ENCODE peak calls at places on chromosomes 11 and 22, in eight cellular contexts. I, A, W, K, R, Z, L and N are unnamed samples.

GRCh38 chr11:122804161-122804560 is 34.1 kb upstream of the CRTAM start:
- DNase-seq in L (no peak), R (no peak), K (no peak), Z (no peak), W (no peak), I (no peak), A (no peak), N (no peak)

GRCh38 chr11:129694966-129695365 is 120.7 kb upstream of the TMEM45B start:
- DNase-seq in L (no peak), R (no peak), I (no peak), K (no peak), A (no peak), Z (no peak), W (no peak), N (no peak)

GRCh38 chr11:113091578-113091844 is 130.3 kb downstream of the NCAM1 start:
- DNase-seq in Z (no peak), K (no peak), L (no peak), I (no peak), A (no peak), W (no peak), R (no peak), N (no peak)

GRCh38 chr22:35838849-35839646 is 121.4 kb downstream of the APOL5 start:
- DNase-seq in Z (peak; percentile 54), W (peak; percentile 82), R (peak; percentile 56), L (no peak), K (no peak), A (no peak), I (no peak), N (peak; percentile 38)

GRCh38 chr11:17845431-17845881 is 110.9 kb downstream of the KCNC1 start:
- DNase-seq in I (no peak), K (no peak), W (peak; percentile 91), A (no peak), Z (no peak), R (no peak), L (no peak), N (no peak)

GRCh38 chr11:97454988-97455387 is 1065.2 kb downstream of the JRKL start:
- DNase-seq in K (no peak), W (no peak), L (no peak), A (no peak), Z (no peak), R (no peak), I (no peak), N (peak; percentile 12)

GRCh38 chr11:114942207-114942606 is 263.9 kb downstream of the NXPE2 start:
- DNase-seq in R (no peak), I (no peak), W (no peak), L (no peak), Z (no peak), K (no peak), A (no peak), N (no peak)

GRCh38 chr11:93585758-93586157 is 42.6 kb upstream of the SMCO4 start:
- DNase-seq in I (peak; percentile 57), A (peak; percentile 16), Z (peak; percentile 33), K (no peak), R (no peak), L (no peak), W (peak; percentile 73), N (peak; percentile 19)

GRCh38 chr11:134266841-134267251 is 9.3 kb upstream of the GLB1L3 start:
- DNase-seq in Z (no peak), W (peak; percentile 72), L (no peak), K (no peak), I (no peak), A (no peak), R (no peak), N (no peak)

GRCh38 chr11:43830928-43831440 is 49.6 kb upstream of the ALKBH3 start:
- DNase-seq in L (no peak), K (no peak), R (peak; percentile 15), A (no peak), W (peak; percentile 100), I (peak; percentile 25), Z (peak; percentile 90), N (peak; percentile 65)

GRCh38 chr11:95228081-95228859 is 2.7 kb downstream of the SESN3 start:
- DNase-seq in Z (no peak), R (no peak), K (no peak), L (no peak), W (no peak), A (no peak), I (no peak), N (peak; percentile 24)

GRCh38 chr11:95569207-95569606 is 220.4 kb downstream of the FAM76B start:
- DNase-seq in Z (no peak), A (no peak), L (no peak), R (no peak), W (no peak), I (no peak), K (no peak), N (no peak)

GRCh38 chr22:38873469-38874411 is 1.7 kb upstream of the CBX6 start:
- DNase-seq in A (no peak), K (no peak), I (peak; percentile 25), W (no peak), R (no peak), L (no peak), Z (no peak), N (no peak)

GRCh38 chr22:36252754-36253522 is at the start of gene APOL1:
- DNase-seq in A (peak; percentile 30), I (peak; percentile 63), Z (peak; percentile 19), K (peak; percentile 61), R (peak; percentile 64), W (peak; percentile 43), L (no peak), N (peak; percentile 18)

GRCh38 chr11:127859941-127860354 is 727.4 kb downstream of the ETS1 start:
- DNase-seq in Z (no peak), I (no peak), A (no peak), K (no peak), L (no peak), W (no peak), R (no peak), N (no peak)

GRCh38 chr11:14409891-14410290 is 50.9 kb upstream of the RRAS2 start:
- DNase-seq in Z (no peak), L (no peak), R (no peak), A (no peak), I (no peak), K (no peak), W (no peak), N (no peak)

GRCh38 chr22:37218771-37219411 is 6.6 kb upstream of the SSTR3 start:
- DNase-seq in R (no peak), K (no peak), A (no peak), L (no peak), W (no peak), Z (no peak), I (no peak), N (no peak)

GRCh38 chr11:104918113-104918824 is 20.0 kb upstream of the CASP12 start:
- DNase-seq in W (peak; percentile 93), I (no peak), L (no peak), K (no peak), A (no peak), R (no peak), Z (no peak), N (peak; percentile 15)

GRCh38 chr11:102406099-102406498 is 46.5 kb downstream of the TMEM123 start:
- DNase-seq in R (no peak), Z (no peak), I (no peak), K (no peak), A (no peak), W (no peak), L (no peak), N (no peak)
- TF ChIP-seq POLR2A in R (no peak), Z (no peak), I (no peak), K (no peak), A (no peak), W (no peak), L (no peak), N (no peak)

GRCh38 chr22:40898850-40899357 is 37.0 kb upstream of the DNAJB7 start:
- DNase-seq in R (no peak), Z (peak; percentile 49), I (no peak), K (no peak), W (peak; percentile 67), L (no peak), A (no peak), N (peak; percentile 64)
- TF ChIP-seq CTCF in R (peak; percentile 22), Z (peak; percentile 60), I (peak; percentile 17), K (peak; percentile 30), W (peak; percentile 66), L (peak; percentile 38), A (peak; percentile 56), N (peak; percentile 38)

DNA sequence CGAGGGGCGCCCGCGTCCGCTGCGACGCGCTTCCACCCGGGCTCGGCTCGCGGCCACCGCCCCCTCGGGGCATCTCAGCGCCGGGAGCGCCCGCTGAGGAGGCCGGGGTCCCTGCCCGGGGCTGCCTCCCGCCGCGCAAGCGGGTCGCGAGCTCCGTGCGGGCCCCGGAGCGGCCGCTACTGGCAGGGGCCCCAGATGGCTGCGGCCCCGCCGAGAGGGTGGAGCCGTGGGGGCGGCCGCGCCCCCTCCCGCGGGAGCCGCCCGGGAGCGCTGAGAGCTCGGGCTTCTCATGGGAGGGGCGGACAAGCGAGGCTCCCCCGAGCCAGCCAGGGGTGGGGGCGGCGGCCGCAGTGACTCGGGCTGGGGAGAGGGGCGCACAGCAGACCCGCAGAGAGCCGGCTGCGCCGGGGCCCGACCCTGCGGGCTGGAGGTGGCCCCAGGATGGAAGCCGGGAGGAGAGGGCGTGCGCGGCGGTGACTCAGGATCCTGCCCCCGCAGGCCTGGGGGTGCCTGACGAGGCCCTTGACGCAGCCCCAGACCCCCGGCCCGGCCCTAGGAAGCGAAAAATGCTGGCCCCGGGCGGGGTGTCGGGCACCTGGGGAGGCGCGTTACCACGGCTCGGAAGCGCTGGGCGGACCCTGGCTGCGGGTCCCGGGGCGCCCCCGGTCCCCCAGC is 606 bp upstream of the ZFTA start:
- DNase-seq in Z (no peak), K (peak; percentile 46), W (no peak), I (no peak), A (peak; percentile 40), R (peak; percentile 55), L (no peak), N (peak; percentile 60)
- TF ChIP-seq POLR2A in Z (peak; percentile 38), K (peak; percentile 56), W (no peak), I (no peak), A (no peak), R (no peak), L (no peak), N (no peak)

GRCh38 chr22:43554259-43554636 is 142.4 kb downstream of the MPPED1 start:
- DNase-seq in L (no peak), A (no peak), R (no peak), K (no peak), I (no peak), W (no peak), Z (no peak), N (no peak)
- TF ChIP-seq CTCF in L (no peak), A (no peak), R (no peak), K (no peak), I (no peak), W (no peak), Z (no peak), N (no peak)

GRCh38 chr22:48564995-48565394 is 1262.7 kb downstream of the BRD1 start:
- DNase-seq in R (no peak), W (no peak), Z (no peak), K (no peak), A (no peak), I (no peak), L (no peak), N (no peak)

GRCh38 chr22:48560836-48561235 is 1266.8 kb downstream of the BRD1 start:
- DNase-seq in K (no peak), I (no peak), A (no peak), Z (no peak), L (no peak), R (no peak), W (no peak), N (no peak)

GRCh38 chr22:48563966-48564330 is 1263.7 kb downstream of the BRD1 start:
- DNase-seq in K (no peak), I (no peak), R (no peak), Z (no peak), L (no peak), A (no peak), W (no peak), N (no peak)

GRCh38 chr22:48561676-48562075 is 1266.0 kb downstream of the BRD1 start:
- DNase-seq in A (no peak), Z (no peak), I (no peak), L (no peak), R (no peak), W (no peak), K (no peak), N (no peak)

GRCh38 chr22:48563118-48563965 is 1264.3 kb downstream of the BRD1 start:
- DNase-seq in L (no peak), K (no peak), I (no peak), Z (no peak), R (no peak), A (no peak), W (no peak), N (no peak)
- TF ChIP-seq POLR2A in L (no peak), K (no peak), I (no peak), Z (no peak), R (no peak), A (no peak), W (no peak), N (no peak)